ENCODE peak calls at places on chromosomes 13 and 19, in nine cellular contexts. C is amniotic stem cell; W is stimulated activated CD8-positive, alpha-beta memory T cell treated with anti-CD3 and anti-CD28 coated beads, Interleukin-12 subunit alpha, Interleukin-12 subunit beta, amount 100 ng/mL, for 1 hour; J is nucleus accumbens; K is fibroblast of villous mesenchyme; H is cerebellum; P is AG09319; B is brain microvascular endothelial cell; R is renal cortical epithelial cell. V is an unnamed sample.

GRCh38 chr13:23185542-23185941 is 4.8 kb downstream of the SGCG start:
- DNase-seq in C (no peak), K (no peak), B (no peak), J (no peak), P (no peak), W (no peak), R (no peak), H (no peak), V (no peak)

GRCh38 chr19:17296278-17296677 is 6.9 kb downstream of the ABHD8 start:
- DNase-seq in J (no peak), K (peak; percentile 37), R (peak; percentile 65), H (no peak), W (no peak), B (peak; percentile 38), C (no peak), P (no peak), V (no peak)

GRCh38 chr13:81171065-81171647 is 830.2 kb upstream of the SPRY2 start:
- DNase-seq in B (no peak), K (no peak), C (no peak), W (no peak), J (no peak), R (peak; percentile 44), H (peak; percentile 7), P (no peak), V (peak; percentile 36)

GRCh38 chr13:41231786-41232185 is 31.6 kb downstream of the MTRF1 start:
- DNase-seq in W (no peak), P (no peak), R (peak; percentile 65), C (no peak), B (peak; percentile 40), H (no peak), K (peak; percentile 27), J (no peak), V (peak; percentile 61)

GRCh38 chr13:20782116-20782708 is 8.5 kb upstream of the EEF1AKMT1 start:
- DNase-seq in B (no peak), C (no peak), W (no peak), H (no peak), K (no peak), P (no peak), J (no peak), R (no peak), V (no peak)

GRCh38 chr13:111145506-111145905 is 30.4 kb downstream of the ARHGEF7 start:
- DNase-seq in K (no peak), W (no peak), J (no peak), R (no peak), B (no peak), H (no peak), P (no peak), C (no peak), V (no peak)

GRCh38 chr19:4557186-4557970 is 2.1 kb downstream of the SEMA6B start:
- DNase-seq in W (no peak), R (no peak), C (no peak), K (no peak), H (no peak), B (no peak), J (no peak), P (no peak), V (no peak)

GRCh38 chr13:108921238-108921637 is 291.8 kb downstream of the MYO16 start:
- DNase-seq in B (no peak), P (no peak), H (no peak), C (no peak), K (no peak), R (no peak), W (no peak), J (no peak), V (no peak)

GRCh38 chr13:76879211-76879875 is 6.9 kb downstream of the KCTD12 start:
- DNase-seq in K (peak; percentile 89), H (no peak), C (no peak), J (no peak), W (peak; percentile 40), R (peak; percentile 63), B (peak; percentile 85), P (no peak), V (peak; percentile 96)

GRCh38 chr19:5386841-5387240 is 46.2 kb upstream of the PTPRS start:
- DNase-seq in H (no peak), K (no peak), W (no peak), B (no peak), J (no peak), C (no peak), P (no peak), R (no peak), V (no peak)

GRCh38 chr13:100664171-100664900 is 10.3 kb downstream of the TMTC4 start:
- DNase-seq in R (no peak), K (no peak), B (no peak), P (no peak), H (no peak), C (no peak), J (no peak), W (no peak), V (no peak)